ENCODE peak calls at places on chromosomes 6 and 20, in nine cellular contexts. D, C, M, N, Z, B, L, T and W are unnamed samples.
A peak's percentile ranks its signal among the peaks of the same experiment; 100 is the strongest.

GRCh38 chr6:139109558-139109957 is 25.3 kb upstream of the HECA start:
- DNase-seq in D (no peak), C (no peak), M (no peak), N (peak; percentile 68), Z (no peak), B (no peak), L (no peak), T (no peak), W (no peak)

GRCh38 chr20:19850190-19850533 is 92.1 kb downstream of the RIN2 start:
- DNase-seq in D (no peak), C (no peak), M (peak; percentile 38), N (peak; percentile 47), Z (no peak), B (no peak), L (peak; percentile 26), T (no peak), W (no peak)

GRCh38 chr6:42028234-42029061 is 21.9 kb upstream of the TAF8 start:
- DNase-seq in D (no peak), C (no peak), M (no peak), N (peak; percentile 92), Z (no peak), B (peak; percentile 62), L (no peak), T (peak; percentile 35), W (peak; percentile 84)

GRCh38 chr6:161949531-161949930 is 675.7 kb upstream of the AGPAT4 start:
- DNase-seq in D (no peak), C (no peak), M (no peak), N (no peak), Z (no peak), B (no peak), L (no peak), T (no peak), W (no peak)

GRCh38 chr6:135181333-135182119 is 418 bp downstream of the MYB start:
- DNase-seq in D (no peak), C (no peak), M (no peak), N (peak; percentile 19), Z (peak; percentile 19), B (no peak), L (peak; percentile 50), T (peak; percentile 75), W (peak; percentile 80)

GRCh38 chr6:77650098-77650663 is 2.7 kb upstream of the MEI4 start:
- DNase-seq in D (no peak), C (no peak), M (no peak), N (peak; percentile 18), Z (no peak), B (no peak), L (peak; percentile 64), T (peak; percentile 91), W (peak; percentile 79)

GRCh38 chr6:161434921-161435411 is 161.1 kb upstream of the AGPAT4 start:
- DNase-seq in D (peak; percentile 80), C (no peak), M (no peak), N (peak; percentile 96), Z (no peak), B (no peak), L (no peak), T (no peak), W (no peak)

GRCh38 chr6:170085475-170086401 is 205.1 kb downstream of the DLL1 start:
- DNase-seq in D (no peak), C (no peak), M (no peak), N (no peak), Z (no peak), B (no peak), L (peak; percentile 11), T (peak; percentile 52), W (peak; percentile 71)

GRCh38 chr20:53711333-53712211 is 117.9 kb upstream of the ZNF217 start:
- DNase-seq in D (no peak), C (no peak), M (no peak), N (no peak), Z (no peak), B (no peak), L (no peak), T (no peak), W (no peak)

GRCh38 chr20:9270831-9271230 is 201.9 kb downstream of the PLCB4 start:
- DNase-seq in D (peak; percentile 81), C (no peak), M (no peak), N (peak; percentile 80), Z (no peak), B (no peak), L (no peak), T (no peak), W (no peak)

GRCh38 chr20:11195899-11196558 is 522.2 kb upstream of the JAG1 start:
- DNase-seq in D (no peak), C (no peak), M (no peak), N (peak; percentile 20), Z (no peak), B (peak; percentile 18), L (no peak), T (no peak), W (no peak)

GRCh38 chr6:14765753-14766152 is 480.1 kb upstream of the JARID2 start:
- DNase-seq in D (no peak), C (no peak), M (no peak), N (no peak), Z (no peak), B (no peak), L (no peak), T (no peak), W (no peak)

GRCh38 chr6:31308050-31308844 is 36.4 kb upstream of the HLA-C start:
- DNase-seq in D (no peak), C (peak; percentile 77), M (no peak), N (no peak), Z (peak; percentile 9), B (no peak), L (peak; percentile 94), T (peak; percentile 75), W (peak; percentile 89)

GRCh38 chr6:163955131-163955530 is 540.6 kb downstream of the QKI start:
- DNase-seq in D (no peak), C (no peak), M (no peak), N (no peak), Z (no peak), B (no peak), L (no peak), T (no peak), W (no peak)

GRCh38 chr6:101110814-101111213 is 229.7 kb upstream of the ASCC3 start:
- DNase-seq in D (no peak), C (no peak), M (no peak), N (no peak), Z (no peak), B (no peak), L (no peak), T (no peak), W (no peak)

GRCh38 chr6:15429146-15430110 is 183.6 kb downstream of the JARID2 start:
- DNase-seq in D (peak; percentile 33), C (no peak), M (no peak), N (peak; percentile 85), Z (no peak), B (no peak), L (no peak), T (no peak), W (no peak)

GRCh38 chr6:31007694-31008093 is 2.6 kb upstream of the MUC22 start:
- DNase-seq in D (peak; percentile 85), C (no peak), M (no peak), N (peak; percentile 60), Z (peak; percentile 12), B (peak; percentile 46), L (no peak), T (no peak), W (no peak)

GRCh38 chr20:59670786-59671492 is 66.6 kb downstream of the PHACTR3 start:
- DNase-seq in D (no peak), C (no peak), M (no peak), N (no peak), Z (no peak), B (no peak), L (no peak), T (no peak), W (no peak)

GRCh38 chr6:29797120-29797519 is 30.5 kb upstream of the HLA-G start:
- DNase-seq in D (peak; percentile 88), C (no peak), M (no peak), N (peak; percentile 33), Z (no peak), B (no peak), L (no peak), T (no peak), W (no peak)

GRCh38 chr20:64143018-64143801 is 21.0 kb upstream of the MYT1 start:
- DNase-seq in D (no peak), C (no peak), M (no peak), N (no peak), Z (no peak), B (no peak), L (no peak), T (peak; percentile 50), W (peak; percentile 61)

GRCh38 chr6:130322673-130323268 is 43.0 kb upstream of the TMEM200A start:
- DNase-seq in D (peak; percentile 65), C (peak; percentile 43), M (peak; percentile 40), N (peak; percentile 84), Z (peak; percentile 71), B (no peak), L (peak; percentile 37), T (peak; percentile 27), W (no peak)

GRCh38 chr6:31210119-31210518 is 39.6 kb upstream of the POU5F1 start:
- DNase-seq in D (no peak), C (no peak), M (no peak), N (no peak), Z (no peak), B (no peak), L (no peak), T (no peak), W (no peak)

GRCh38 chr6:28586273-28586672 is 60.6 kb downstream of the GPX5 start:
- DNase-seq in D (no peak), C (no peak), M (no peak), N (no peak), Z (no peak), B (no peak), L (no peak), T (peak; percentile 29), W (no peak)

GRCh38 chr6:158707120-158707519 is 57.3 kb downstream of the SYTL3 start:
- DNase-seq in D (no peak), C (no peak), M (no peak), N (peak; percentile 37), Z (peak; percentile 70), B (peak; percentile 26), L (peak; percentile 37), T (peak; percentile 38), W (no peak)

GRCh38 chr6:136753624-136754023 is 38.7 kb downstream of the MAP3K5 start:
- DNase-seq in D (no peak), C (peak; percentile 29), M (no peak), N (no peak), Z (no peak), B (no peak), L (no peak), T (no peak), W (peak; percentile 75)

GRCh38 chr20:63071541-63072181 is 64.9 kb upstream of the BHLHE23 start:
- DNase-seq in D (peak; percentile 26), C (peak; percentile 18), M (no peak), N (peak; percentile 29), Z (no peak), B (peak; percentile 63), L (peak; percentile 84), T (peak; percentile 98), W (peak; percentile 51)

GRCh38 chr6:166274739-166275370 is 33.3 kb downstream of the PRR18 start:
- DNase-seq in D (no peak), C (no peak), M (no peak), N (no peak), Z (no peak), B (no peak), L (no peak), T (no peak), W (peak; percentile 82)

GRCh38 chr20:58021481-58021880 is 207.0 kb downstream of the ANKRD60 start:
- DNase-seq in D (no peak), C (no peak), M (no peak), N (peak; percentile 7), Z (no peak), B (no peak), L (peak; percentile 73), T (peak; percentile 89), W (no peak)

GRCh38 chr20:48722002-48722731 is 105.6 kb downstream of the PREX1 start:
- DNase-seq in D (peak; percentile 75), C (no peak), M (no peak), N (peak; percentile 92), Z (no peak), B (no peak), L (no peak), T (no peak), W (peak; percentile 83)

GRCh38 chr6:26240157-26240980 is 124.6 kb upstream of the BTN3A2 start:
- DNase-seq in D (peak; percentile 38), C (no peak), M (no peak), N (peak; percentile 98), Z (no peak), B (no peak), L (peak; percentile 50), T (peak; percentile 80), W (peak; percentile 91)

GRCh38 chr20:24118096-24118780 is 129.7 kb upstream of the GGTLC1 start:
- DNase-seq in D (no peak), C (no peak), M (no peak), N (no peak), Z (no peak), B (no peak), L (no peak), T (no peak), W (no peak)